ENCODE peak calls at places on chromosomes 5 and 9, in seven cellular contexts. F, I, D, B, V, Q and H are unnamed samples. For H3K9me3 and H3K27me3, the result is how much of the 10 kb centered on the place peaks cover.

GRCh38 chr5:180522350-180522749 is 28.2 kb downstream of the CNOT6 start:
- DNase-seq in F (no peak), I (no peak), D (no peak), B (no peak), V (no peak), Q (no peak), H (no peak)

GRCh38 chr5:39121315-39121714 is 47.1 kb upstream of the RICTOR start:
- DNase-seq in F (no peak), I (no peak), D (no peak), B (no peak), V (no peak), Q (no peak), H (no peak)

GRCh38 chr5:56323505-56323904 is 90.4 kb upstream of the ANKRD55 start:
- DNase-seq in F (peak), I (no peak), D (peak), B (no peak), V (no peak), Q (no peak), H (no peak)

GRCh38 chr5:173809014-173809413 is 79.1 kb upstream of the CPEB4 start:
- DNase-seq in F (no peak), I (no peak), D (no peak), B (no peak), V (no peak), Q (no peak), H (no peak)

GRCh38 chr5:51138164-51138563 is 245.1 kb upstream of the ISL1 start:
- DNase-seq in F (no peak), I (no peak), D (no peak), B (no peak), V (no peak), Q (no peak), H (no peak)

GRCh38 chr9:93143830-93144530 is 9.9 kb upstream of the NINJ1 start:
- DNase-seq in F (no peak), I (no peak), D (no peak), B (peak), V (no peak), Q (no peak), H (no peak)

GRCh38 chr5:131488463-131488862 is 146.6 kb downstream of the RAPGEF6 start:
- DNase-seq in F (peak), I (no peak), D (no peak), B (no peak), V (no peak), Q (no peak), H (no peak)

GRCh38 chr5:55440188-55440646 is 94.5 kb downstream of the PLPP1 start:
- DNase-seq in F (no peak), I (no peak), D (no peak), B (no peak), V (peak), Q (no peak), H (no peak)

GRCh38 chr5:3056901-3057300 is 305.4 kb upstream of the IRX2 start:
- DNase-seq in F (no peak), I (no peak), D (peak), B (no peak), V (no peak), Q (no peak), H (no peak)

GRCh38 chr5:88778736-88779135 is 104.2 kb downstream of the MEF2C start:
- DNase-seq in F (no peak), I (no peak), D (no peak), B (no peak), V (no peak), Q (no peak), H (no peak)

GRCh38 chr9:30584559-30584958 is 1799.9 kb upstream of the ACO1 start:
- DNase-seq in F (no peak), I (no peak), D (no peak), B (no peak), V (no peak), Q (no peak), H (no peak)

GRCh38 chr5:37254581-37254980 is 5.4 kb upstream of the CPLANE1 start:
- DNase-seq in F (no peak), I (no peak), D (no peak), B (no peak), V (no peak), Q (no peak), H (no peak)

GRCh38 chr5:130138406-130139060 is 234.3 kb downstream of the CHSY3 start:
- DNase-seq in F (peak), I (no peak), D (no peak), B (no peak), V (no peak), Q (no peak), H (no peak)

GRCh38 chr9:99357575-99357974 is 135.5 kb downstream of the SEC61B start:
- DNase-seq in F (peak), I (no peak), D (peak), B (peak), V (no peak), Q (no peak), H (no peak)

GRCh38 chr9:93827545-93828330 is 127.4 kb downstream of the BARX1 start:
- DNase-seq in F (peak), I (no peak), D (peak), B (peak), V (peak), Q (no peak), H (no peak)

GRCh38 chr5:50962934-50963646 is 296.7 kb downstream of the PARP8 start:
- DNase-seq in F (peak), I (peak), D (peak), B (peak), V (peak), Q (peak), H (no peak)

GRCh38 chr9:7146582-7146981 is 388.8 kb downstream of the KDM4C start:
- DNase-seq in F (no peak), I (no peak), D (no peak), B (no peak), V (peak), Q (no peak), H (no peak)

GRCh38 chr5:88678780-88679491 is 204.0 kb downstream of the MEF2C start:
- DNase-seq in F (no peak), I (no peak), D (no peak), B (no peak), V (no peak), Q (no peak), H (no peak)

GRCh38 chr5:36640949-36641348 is 34.5 kb downstream of the SLC1A3 start:
- DNase-seq in F (peak), I (no peak), D (no peak), B (no peak), V (no peak), Q (no peak), H (no peak)

GRCh38 chr9:113483676-113484257 is 20.2 kb downstream of the RGS3 start:
- DNase-seq in F (no peak), I (no peak), D (no peak), B (no peak), V (no peak), Q (no peak), H (no peak)
- H3K27ac ChIP-seq in F (no peak), I (no peak), D (peak), B (peak), V (no peak), Q (no peak), H (peak)

DNA sequence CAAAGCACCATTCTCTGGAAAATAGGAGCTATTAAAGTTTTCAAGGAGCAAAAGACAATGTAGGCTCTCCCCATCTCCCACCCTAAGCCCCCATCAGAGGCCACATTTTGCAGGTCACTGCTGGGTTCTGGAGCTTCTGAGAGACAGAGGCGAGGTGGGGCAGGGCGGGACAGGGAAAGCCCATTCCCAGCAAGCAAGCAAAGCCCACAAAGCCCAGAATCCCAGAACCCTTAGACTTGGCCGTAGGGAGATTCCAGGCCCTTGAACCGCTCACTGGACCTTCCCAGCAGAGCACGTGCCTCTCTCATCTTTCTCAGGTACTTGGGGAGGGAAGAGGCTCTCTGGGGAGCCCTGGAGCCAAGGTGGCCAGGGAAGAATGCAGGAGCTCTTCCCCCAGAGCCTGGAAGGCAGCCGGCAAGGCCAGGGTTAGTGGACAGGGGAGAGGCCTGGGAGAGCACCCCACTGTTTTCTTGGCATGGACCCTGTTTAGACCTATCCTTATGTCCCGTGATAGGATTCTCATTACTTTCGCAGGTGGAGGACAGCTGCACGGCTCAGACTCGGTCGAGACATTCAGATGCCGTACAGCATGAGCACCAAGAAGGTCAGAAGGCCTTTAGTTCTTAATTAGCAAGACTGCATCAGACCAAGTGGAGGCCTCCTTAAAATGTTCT is 52.4 kb downstream of the ZNF354C start:
- DNase-seq in F (no peak), I (no peak), D (no peak), B (no peak), V (no peak), Q (no peak), H (no peak)
- H3K9me3 ChIP-seq in F (under half), I (under half), D (under half), B (under half), V (under half), Q (half or more), H (half or more)

GRCh38 chr9:121284733-121285451 is 16.9 kb downstream of the GSN start:
- DNase-seq in F (no peak), I (no peak), D (no peak), B (no peak), V (no peak), Q (peak), H (no peak)
- H3K27me3 ChIP-seq in F (under half), I (under half), D (under half), B (under half), V (under half), Q (under half), H (under half)

DNA sequence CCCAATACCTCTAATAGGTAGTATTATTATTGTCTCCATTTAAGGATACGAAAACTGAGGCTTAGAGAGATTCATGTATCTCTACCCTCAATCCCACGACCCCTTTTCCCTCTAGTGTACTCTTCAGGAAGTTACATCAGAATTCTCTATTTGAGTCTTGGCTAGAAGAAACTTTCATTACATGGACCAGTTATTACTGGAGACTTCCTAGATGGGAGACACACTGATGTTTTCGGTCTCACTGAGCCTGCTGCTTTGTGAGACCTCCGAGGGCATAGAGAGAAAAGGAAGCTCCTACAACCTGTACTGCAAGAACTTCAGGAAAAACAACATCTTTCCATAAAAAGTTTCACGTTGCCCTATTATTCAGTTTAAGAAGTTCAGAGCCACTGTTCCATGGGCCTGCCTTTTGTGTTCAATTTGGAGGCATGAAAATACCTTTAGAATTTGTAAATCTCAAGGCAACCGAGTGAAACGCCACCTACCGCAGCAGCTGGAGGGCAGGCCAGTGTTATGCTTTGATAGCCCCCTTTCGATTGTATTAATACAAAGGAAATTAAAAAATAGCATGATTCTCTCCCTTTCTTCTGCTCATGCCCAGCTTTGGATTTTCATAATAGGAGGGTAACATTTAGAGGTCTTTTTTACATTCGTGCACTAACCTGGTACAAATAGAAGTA is 223.3 kb downstream of the EBF1 start:
- DNase-seq in F (no peak), I (no peak), D (no peak), B (no peak), V (no peak), Q (no peak), H (no peak)
- H3K27ac ChIP-seq in F (no peak), I (no peak), D (no peak), B (peak), V (no peak), Q (no peak), H (peak)

GRCh38 chr5:27158171-27158570 is 119.8 kb upstream of the CDH9 start:
- DNase-seq in F (no peak), I (no peak), D (no peak), B (peak), V (no peak), Q (no peak), H (no peak)
- H3K9me3 ChIP-seq in F (under half), I (under half), D (under half), B (under half), V (under half), Q (under half), H (under half)

GRCh38 chr9:135295556-135296300 is 183.9 kb upstream of the PPP1R26 start:
- DNase-seq in F (no peak), I (no peak), D (no peak), B (no peak), V (no peak), Q (no peak), H (no peak)
- H3K27me3 ChIP-seq in F (under half), I (under half), D (under half), B (under half), V (under half), Q (under half), H (under half)

DNA sequence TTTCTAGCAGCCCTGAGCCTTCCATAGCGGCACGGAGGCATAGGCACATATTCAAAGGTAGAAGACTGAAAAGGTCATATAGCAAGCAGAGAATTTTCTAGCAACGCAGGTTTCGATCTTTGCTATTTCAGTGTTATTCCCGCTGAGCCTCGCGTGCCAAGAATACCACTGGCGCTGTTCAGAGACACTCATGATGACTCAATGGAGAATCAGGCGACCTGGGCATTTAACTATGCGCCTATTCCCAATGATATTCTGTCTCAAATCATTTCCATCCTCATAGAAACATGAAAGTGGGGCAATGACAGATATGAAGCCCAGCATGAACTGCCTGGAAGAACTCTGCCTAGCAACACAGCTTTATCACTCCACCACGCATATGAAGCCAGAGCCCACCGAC is 59.9 kb downstream of the EFNA5 start:
- DNase-seq in F (no peak), I (no peak), D (no peak), B (no peak), V (no peak), Q (no peak), H (no peak)
- H3K27ac ChIP-seq in F (no peak), I (no peak), D (no peak), B (no peak), V (no peak), Q (no peak), H (no peak)

GRCh38 chr5:150904479-150905311 is at the start of gene ZNF300:
- DNase-seq in F (peak), I (no peak), D (peak), B (peak), V (peak), Q (peak), H (peak)
- H3K9me3 ChIP-seq in F (under half), I (under half), D (under half), B (under half), V (under half), Q (half or more), H (under half)